ENCODE peak calls at places on chromosomes 7 and 10, in four cellular contexts. C is HepG2, X is SK-N-SH, I is K562. H is an unnamed sample.

GRCh38 chr10:65787571-65787970 is 1138.3 kb upstream of the LRRTM3 start:
- DNase-seq in X (no peak), C (no peak), I (no peak), H (no peak)

GRCh38 chr10:8639601-8640000 is 585.1 kb downstream of the GATA3 start:
- DNase-seq in X (no peak), I (no peak), C (no peak), H (no peak)

GRCh38 chr7:73647725-73648592 is 19.7 kb upstream of the VPS37D start:
- DNase-seq in C (peak), I (no peak), X (peak), H (no peak)

GRCh38 chr10:126702181-126702580 is 31.7 kb upstream of the C10orf90 start:
- DNase-seq in I (no peak), C (no peak), X (no peak), H (no peak)

GRCh38 chr10:112379635-112380296 is 5.8 kb downstream of the ACSL5 start:
- DNase-seq in X (no peak), C (peak), I (peak), H (no peak)

GRCh38 chr7:121401896-121402295 is 5.8 kb upstream of the FAM3C start:
- DNase-seq in C (no peak), I (no peak), X (no peak), H (no peak)

GRCh38 chr10:98450618-98451017 is 3.9 kb upstream of the HPS1 start:
- DNase-seq in I (no peak), X (no peak), C (no peak), H (no peak)

GRCh38 chr7:7843972-7844371 is 124.6 kb upstream of the GLCCI1 start:
- DNase-seq in X (no peak), C (no peak), I (no peak), H (no peak)

GRCh38 chr10:102565793-102566192 is 62.0 kb downstream of the SUFU start:
- DNase-seq in C (peak), I (no peak), X (no peak), H (no peak)

GRCh38 chr10:59098811-59099452 is 77.5 kb upstream of the PHYHIPL start:
- DNase-seq in I (no peak), C (no peak), X (peak), H (no peak)

GRCh38 chr7:1136841-1137516 is 23.0 kb downstream of the ZFAND2A start:
- DNase-seq in I (peak), X (peak), C (peak), H (no peak)

GRCh38 chr7:1508277-1508758 is 4.1 kb upstream of the INTS1 start:
- DNase-seq in X (no peak), I (peak), C (no peak), H (no peak)

GRCh38 chr10:108684431-108684830 is 1238.9 kb downstream of the XPNPEP1 start:
- DNase-seq in I (no peak), X (no peak), C (no peak), H (no peak)
- TF ChIP-seq FOXM1 in I (no peak), X (no peak), C (no peak), H (no peak)

GRCh38 chr10:80296942-80297341 is 7.5 kb upstream of the MAT1A start:
- DNase-seq in C (no peak), I (no peak), X (no peak), H (no peak)

GRCh38 chr10:80288849-80289248 is 609 bp downstream of the MAT1A start:
- DNase-seq in I (no peak), C (no peak), X (no peak), H (no peak)

GRCh38 chr10:80290474-80291220 is 1.2 kb upstream of the MAT1A start:
- DNase-seq in I (no peak), C (peak), X (no peak), H (no peak)

GRCh38 chr10:80289451-80290287 is at the start of gene MAT1A:
- DNase-seq in I (peak), X (no peak), C (peak), H (no peak)

GRCh38 chr10:80292607-80293239 is 3.3 kb upstream of the MAT1A start:
- DNase-seq in I (no peak), X (no peak), C (peak), H (no peak)
- H3K4me3 ChIP-seq in I (no peak), X (no peak), C (peak), H (no peak)

DNA sequence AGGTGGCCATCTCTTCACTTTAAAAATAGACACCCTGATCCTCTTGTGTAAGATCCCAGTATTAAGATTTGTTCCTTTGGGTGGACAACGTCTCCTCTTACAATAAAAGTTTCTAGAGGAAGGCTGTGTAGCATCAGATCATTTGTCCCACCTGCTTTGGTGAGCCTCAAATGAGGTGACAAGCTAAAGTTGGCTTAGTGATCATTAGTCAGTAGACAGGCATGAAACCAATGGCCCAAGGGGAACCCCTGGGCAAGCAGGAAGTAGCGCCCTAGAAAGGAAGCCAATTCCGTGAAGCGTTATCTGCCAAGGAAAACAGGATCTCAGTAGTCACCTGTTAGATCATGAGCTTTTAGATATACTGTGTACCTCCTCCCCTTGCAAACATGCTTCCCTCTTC is 66.8 kb downstream of the PCGF5 start:
- DNase-seq in X (no peak), C (no peak), I (no peak), H (no peak)
- TF ChIP-seq FOXM1 in X (no peak), C (no peak), I (no peak), H (no peak)

GRCh38 chr7:27101188-27101905 is 1.1 kb downstream of the HOXA2 start:
- DNase-seq in C (no peak), X (peak), I (no peak), H (no peak)
- H3K4me3 ChIP-seq in C (no peak), X (no peak), I (no peak), H (no peak)

GRCh38 chr7:152891160-152891621 is 131.6 kb downstream of the ACTR3B start:
- DNase-seq in I (no peak), C (no peak), X (no peak), H (no peak)
- TF ChIP-seq FOXM1 in I (no peak), C (no peak), X (no peak), H (no peak)

GRCh38 chr7:45028920-45029344 is 28.9 kb downstream of the CCM2 start:
- DNase-seq in C (no peak), I (no peak), X (no peak), H (no peak)

GRCh38 chr7:45027774-45028114 is 27.7 kb downstream of the CCM2 start:
- DNase-seq in C (no peak), I (no peak), X (no peak), H (no peak)

GRCh38 chr7:45028138-45028919 is 28.3 kb downstream of the CCM2 start:
- DNase-seq in C (no peak), X (no peak), I (no peak), H (no peak)

GRCh38 chr7:45026013-45026412 is 26.0 kb downstream of the CCM2 start:
- DNase-seq in C (no peak), X (no peak), I (no peak), H (no peak)

DNA sequence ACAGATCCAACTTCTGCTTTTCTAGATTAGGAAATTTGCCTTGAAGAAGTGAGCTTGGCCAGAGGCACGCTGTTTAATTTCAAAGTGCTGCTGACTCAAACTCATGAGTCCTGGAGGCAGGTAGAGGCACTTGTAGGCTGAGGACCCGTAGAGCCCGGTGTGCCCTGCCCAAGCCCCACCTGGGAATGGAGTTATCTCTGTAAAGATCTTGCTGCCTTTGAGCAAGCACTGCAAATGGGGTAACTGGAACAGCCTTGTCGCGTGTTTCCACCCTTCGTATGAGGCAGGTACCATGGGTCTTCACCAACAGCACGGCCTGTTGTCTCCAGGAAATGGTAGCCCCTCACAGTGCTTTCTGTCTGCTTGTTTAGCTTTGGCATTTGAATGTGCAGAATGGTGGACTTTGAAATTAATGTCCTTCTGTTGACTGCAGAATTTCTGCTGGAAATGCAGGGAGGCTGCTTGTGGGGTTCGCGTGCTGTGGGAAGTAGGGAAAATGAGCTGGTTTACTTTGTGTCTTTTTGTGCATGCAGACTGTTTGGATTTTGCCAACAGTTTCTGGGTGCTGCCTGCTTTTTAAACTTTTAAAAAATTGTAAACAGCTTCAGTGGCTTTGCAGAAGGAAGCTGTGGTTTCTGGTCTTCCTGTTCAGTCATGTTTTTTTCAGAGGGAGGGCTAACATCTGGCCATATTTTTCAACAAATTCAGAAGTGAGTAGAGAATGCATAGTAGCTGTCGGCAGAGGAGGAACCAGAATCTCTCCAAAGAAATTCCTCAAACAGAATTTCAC is 27.2 kb downstream of the CCM2 start:
- DNase-seq in C (peak), I (no peak), X (no peak), H (peak)
- H3K4me3 ChIP-seq in C (no peak), I (no peak), X (no peak), H (peak)

GRCh38 chr10:19658622-19659233 is 157.5 kb upstream of the PLXDC2 start:
- DNase-seq in I (no peak), X (no peak), C (no peak), H (no peak)
- TF ChIP-seq FOXM1 in I (no peak), X (no peak), C (no peak), H (no peak)

H was measured in GM12878.